ENCODE peak calls at places on chromosomes 2 and 18, in five cellular contexts. X is A549, E is psoas muscle, L is GM23248, A is sigmoid colon. C is an unnamed sample. For H3K4me1, the result is how much of the 10 kb centered on the place peaks cover.

GRCh38 chr2:85682378-85682777 is 11.8 kb upstream of the GNLY start:
- DNase-seq in X (no peak), E (peak), A (peak), L (peak), C (no peak)

GRCh38 chr2:366706-367105 is 78.8 kb upstream of the ALKAL2 start:
- DNase-seq in E (no peak), L (no peak), A (no peak), X (no peak), C (no peak)

GRCh38 chr2:109607766-109608165 is 6.0 kb downstream of the SEPTIN10 start:
- DNase-seq in L (peak), X (no peak), E (no peak), A (no peak), C (no peak)

GRCh38 chr2:61969376-61969775 is 63.9 kb downstream of the COMMD1 start:
- DNase-seq in A (no peak), L (no peak), X (no peak), E (no peak), C (no peak)

GRCh38 chr2:222982010-222982908 is 69.7 kb upstream of the KCNE4 start:
- DNase-seq in X (no peak), L (peak), A (peak), E (no peak), C (peak)

GRCh38 chr2:29317801-29318485 is 202.7 kb downstream of the CLIP4 start:
- DNase-seq in A (no peak), L (no peak), X (no peak), E (no peak), C (no peak)

GRCh38 chr2:141027221-141027620 is 1103.6 kb downstream of the LRP1B start:
- DNase-seq in X (no peak), E (no peak), A (no peak), L (no peak), C (no peak)

GRCh38 chr2:197453914-197454398 is 604 bp downstream of the COQ10B start:
- DNase-seq in L (no peak), X (peak), A (peak), E (no peak), C (no peak)

GRCh38 chr2:148519013-148519412 is 125.5 kb upstream of the EPC2 start:
- DNase-seq in E (no peak), L (no peak), A (no peak), X (no peak), C (no peak)

GRCh38 chr2:182300603-182301002 is 126.2 kb downstream of the PDE1A start:
- DNase-seq in X (no peak), E (no peak), A (no peak), L (no peak), C (no peak)

GRCh38 chr2:152462591-152463178 is 127.7 kb downstream of the FMNL2 start:
- DNase-seq in X (no peak), A (no peak), E (no peak), L (no peak), C (no peak)

GRCh38 chr2:94979406-94980375 is 45.8 kb upstream of the MAL start:
- DNase-seq in X (no peak), E (no peak), L (no peak), A (no peak), C (no peak)

GRCh38 chr2:28296243-28296642 is 96.4 kb upstream of the FOSL2 start:
- DNase-seq in A (no peak), L (peak), E (no peak), X (peak), C (no peak)

GRCh38 chr2:241274127-241274526 is 41.3 kb downstream of the HDLBP start:
- DNase-seq in E (no peak), X (no peak), L (peak), A (no peak), C (no peak)

GRCh38 chr2:53859354-53860159 is at the start of gene GPR75:
- DNase-seq in A (no peak), L (peak), X (no peak), E (peak), C (no peak)

GRCh38 chr2:138071720-138072719 is 107.7 kb downstream of the HNMT start:
- DNase-seq in A (no peak), X (peak), L (no peak), E (no peak), C (no peak)

GRCh38 chr2:19205983-19206533 is 152.4 kb downstream of the OSR1 start:
- DNase-seq in E (no peak), L (peak), X (no peak), A (no peak), C (no peak)

GRCh38 chr2:208129804-208130712 is at the start of gene CRYGC:
- DNase-seq in E (no peak), X (no peak), A (no peak), L (no peak), C (no peak)

GRCh38 chr18:1659190-1659589 is 754.5 kb downstream of the ADCYAP1 start:
- DNase-seq in L (no peak), X (no peak), E (no peak), A (no peak), C (no peak)

GRCh38 chr2:102932521-102932920 is 170.7 kb downstream of the TMEM182 start:
- DNase-seq in A (no peak), L (no peak), E (no peak), X (no peak), C (no peak)

GRCh38 chr18:477565-477964 is 22.9 kb downstream of the COLEC12 start:
- DNase-seq in E (no peak), A (no peak), X (peak), L (no peak), C (no peak)

GRCh38 chr2:221710744-221711143 is 138.6 kb upstream of the EPHA4 start:
- DNase-seq in E (no peak), L (no peak), X (no peak), A (peak), C (no peak)
- H3K4me1 ChIP-seq in E (under half), L (under half), X (under half), A (under half), C (under half)

GRCh38 chr2:46333912-46334311 is 36.7 kb downstream of the EPAS1 start:
- DNase-seq in E (no peak), A (no peak), X (peak), L (peak), C (no peak)

GRCh38 chr2:46332686-46333281 is 35.6 kb downstream of the EPAS1 start:
- DNase-seq in E (no peak), L (peak), A (no peak), X (no peak), C (no peak)

GRCh38 chr2:46335404-46335965 is 38.3 kb downstream of the EPAS1 start:
- DNase-seq in L (peak), X (peak), A (peak), E (no peak), C (no peak)

GRCh38 chr2:46335966-46336436 is 38.8 kb downstream of the EPAS1 start:
- DNase-seq in E (no peak), X (peak), A (peak), L (no peak), C (no peak)

DNA sequence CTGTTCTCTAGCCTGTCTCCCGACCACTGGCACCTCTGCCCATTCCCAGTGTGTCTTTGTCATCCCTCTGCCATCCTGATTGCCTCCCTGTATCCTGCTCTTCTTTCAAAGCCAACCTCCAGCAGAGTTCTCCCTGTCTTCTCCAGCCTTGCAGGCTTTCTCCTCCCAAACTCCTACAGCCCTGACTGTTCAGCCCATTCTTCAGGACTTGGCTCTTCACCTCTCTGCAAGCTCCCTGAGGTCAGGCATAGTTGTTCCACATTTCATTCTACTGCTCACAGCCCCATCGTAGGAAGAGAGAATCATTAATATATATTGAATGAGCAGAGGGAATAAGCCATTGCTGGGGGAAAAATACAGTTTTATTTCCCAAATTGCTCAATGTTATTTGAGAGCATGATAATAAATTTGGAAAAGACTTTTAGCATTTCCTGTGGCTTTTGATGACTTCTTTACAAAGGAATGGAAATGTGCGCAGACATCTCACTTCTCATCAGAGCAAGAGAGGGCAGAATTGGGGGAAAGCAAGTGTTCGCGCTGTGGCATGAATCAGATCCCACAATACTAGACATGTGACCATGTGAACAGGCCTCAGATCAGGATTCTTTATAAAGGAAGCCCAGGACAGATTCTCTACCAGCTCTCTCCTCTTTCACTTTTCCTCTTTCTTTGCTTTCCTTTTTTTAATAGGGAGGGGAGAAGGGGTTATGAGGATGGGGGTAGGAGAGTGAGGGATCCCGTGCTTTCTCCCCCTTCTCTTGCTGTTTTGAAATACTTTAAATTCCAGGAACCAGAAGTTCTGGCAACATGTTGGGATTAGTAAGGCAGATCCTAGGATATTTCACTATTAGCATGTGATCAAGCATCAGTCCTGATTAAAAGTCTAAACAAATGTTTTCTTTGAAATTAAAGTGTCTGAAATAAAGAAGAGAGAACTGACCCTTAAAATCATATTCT is 37.5 kb downstream of the EPAS1 start:
- DNase-seq in E (no peak), A (no peak), L (peak), X (no peak), C (no peak)
- H3K4me1 ChIP-seq in E (half or more), A (half or more), L (half or more), X (half or more), C (half or more)

DNA sequence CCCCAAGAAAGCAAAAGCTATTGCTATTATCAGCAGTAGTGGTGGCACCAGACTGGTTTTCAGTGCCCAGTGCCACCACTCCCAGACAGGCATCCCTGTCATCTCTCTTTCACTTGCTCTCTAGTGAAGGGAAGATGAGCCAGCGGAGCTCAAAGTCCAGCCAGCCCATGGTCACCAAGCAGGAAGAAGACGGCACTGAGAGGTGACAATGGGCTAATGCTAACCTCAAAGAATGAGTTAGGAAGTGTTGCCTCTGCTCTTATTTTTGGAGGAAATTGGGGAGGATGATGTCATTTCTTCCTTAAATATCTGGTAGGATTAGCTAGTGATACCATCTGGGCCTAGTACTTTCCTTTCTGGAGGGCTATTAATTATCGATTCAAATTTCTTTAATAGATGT is 1.7 kb downstream of the SP140 start:
- DNase-seq in A (no peak), E (no peak), L (no peak), X (no peak), C (no peak)
- H3K4me1 ChIP-seq in A (under half), E (under half), L (under half), X (under half), C (under half)

DNA sequence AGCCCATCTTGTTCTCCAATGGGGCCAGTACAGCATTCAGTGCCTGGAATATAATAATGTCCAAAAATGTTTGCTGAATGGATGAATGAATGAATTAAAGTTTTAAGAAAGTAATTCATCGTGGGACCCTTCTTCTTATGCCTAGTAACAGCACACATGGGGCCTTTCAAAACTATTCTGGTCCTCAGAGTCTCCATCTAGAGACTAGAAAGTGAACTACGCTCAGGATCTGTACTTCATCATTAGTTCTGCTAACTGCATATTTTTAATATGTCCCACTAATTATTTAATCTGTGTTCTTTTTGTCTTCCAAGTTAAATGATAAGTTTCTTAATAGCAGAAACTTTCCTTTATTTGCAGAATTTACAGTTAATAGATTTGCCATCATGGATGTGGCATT is 172.5 kb downstream of the SMAD2 start:
- DNase-seq in E (no peak), X (no peak), L (peak), A (no peak), C (no peak)
- H3K4me1 ChIP-seq in E (under half), X (under half), L (under half), A (under half), C (under half)

DNA sequence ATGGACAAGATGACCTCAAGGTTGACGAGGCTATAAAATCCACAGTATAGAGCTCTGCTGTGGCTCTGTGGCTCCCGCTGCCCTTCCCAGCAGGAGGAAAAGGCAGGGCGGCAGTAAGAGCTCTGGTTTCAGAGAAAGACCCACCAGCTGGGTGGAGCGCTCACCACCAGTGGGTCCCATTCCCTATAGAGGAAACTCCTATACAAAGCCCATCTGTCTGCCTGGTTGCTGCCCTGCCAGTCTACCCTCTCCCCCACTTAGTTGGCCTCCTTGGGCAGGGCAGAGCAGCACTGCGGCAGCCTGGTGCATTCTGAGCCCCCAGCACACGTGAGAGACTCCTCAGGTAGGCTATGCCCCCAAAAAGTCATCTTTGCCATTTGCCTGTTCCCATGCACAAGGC is 26.5 kb downstream of the TNS1 start:
- DNase-seq in E (no peak), X (no peak), L (no peak), A (peak), C (no peak)
- H3K4me1 ChIP-seq in E (under half), X (under half), L (under half), A (half or more), C (under half)

GRCh38 chr2:128310761-128311160 is 7.9 kb downstream of the HS6ST1 start:
- DNase-seq in A (peak), L (no peak), X (no peak), E (peak), C (no peak)

GRCh38 chr2:128309341-128310093 is 9.2 kb downstream of the HS6ST1 start:
- DNase-seq in A (peak), X (no peak), E (peak), L (no peak), C (no peak)

GRCh38 chr2:128311216-128311754 is 7.4 kb downstream of the HS6ST1 start:
- DNase-seq in L (no peak), E (peak), A (no peak), X (no peak), C (no peak)

GRCh38 chr2:128308889-128309288 is 9.8 kb downstream of the HS6ST1 start:
- DNase-seq in E (no peak), A (no peak), X (no peak), L (no peak), C (no peak)

DNA sequence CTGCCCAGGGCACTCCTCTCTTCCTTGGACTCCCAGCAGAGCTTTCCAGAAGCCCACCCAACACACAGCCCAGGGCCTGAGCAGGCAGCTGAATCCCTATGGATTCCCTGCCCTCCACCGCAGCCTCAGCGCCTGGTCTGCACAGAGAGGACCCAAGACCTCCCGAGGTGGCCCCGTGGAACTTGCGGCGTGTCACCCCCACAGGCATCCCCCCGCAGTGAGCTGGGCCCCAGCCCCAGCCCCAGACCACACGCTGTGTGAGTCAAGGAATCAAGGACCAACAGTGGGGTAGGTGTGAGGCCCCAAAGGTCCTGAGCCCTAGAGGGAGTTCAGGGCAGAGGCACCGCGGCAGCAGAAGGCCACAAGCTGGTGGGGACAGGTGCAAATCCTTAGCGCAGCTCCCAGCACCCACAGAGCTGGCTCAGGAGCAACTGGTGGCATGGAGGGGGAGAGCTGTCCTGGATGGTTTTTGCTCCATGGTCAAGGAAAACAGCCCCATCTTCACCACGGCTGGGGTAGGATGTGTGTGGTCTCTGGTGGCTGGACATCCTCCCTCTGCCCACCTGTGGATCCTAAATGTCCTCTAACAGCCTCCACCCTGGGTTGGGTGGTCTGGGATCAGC is 8.5 kb downstream of the HS6ST1 start:
- DNase-seq in X (no peak), A (no peak), E (peak), L (no peak), C (no peak)
- H3K4me1 ChIP-seq in X (under half), A (half or more), E (half or more), L (under half), C (under half)